ENCODE peak calls at places on chromosomes 11 and 22, in five cellular contexts. V is endothelial cell, K is nephron progenitor cell, Q is ascending aorta, P is tibial artery. Z is an unnamed sample.
A peak's percentile ranks its signal among the peaks of the same experiment; 100 is the strongest.

GRCh38 chr11:102495161-102496042 is 35.1 kb downstream of the MMP7 start:
- DNase-seq in V (peak; percentile 49), K (peak; percentile 35), Q (no peak), P (no peak), Z (peak; percentile 27)

GRCh38 chr11:8067929-8068575 is 13.0 kb upstream of the TUB start:
- DNase-seq in V (no peak), K (no peak), Q (no peak), P (peak; percentile 17), Z (no peak)

GRCh38 chr11:48116843-48117242 is 99.8 kb upstream of the OR4B1 start:
- DNase-seq in V (peak; percentile 42), K (no peak), Q (no peak), P (no peak), Z (peak; percentile 22)

GRCh38 chr11:107770546-107770945 is 58.7 kb upstream of the SLN start:
- DNase-seq in V (no peak), K (no peak), Q (no peak), P (no peak), Z (no peak)

GRCh38 chr11:15118431-15118830 is 3.7 kb downstream of the INSC start:
- DNase-seq in V (no peak), K (no peak), Q (no peak), P (no peak), Z (no peak)

GRCh38 chr11:94449029-94449428 is 44.6 kb downstream of the MRE11 start:
- DNase-seq in V (no peak), K (no peak), Q (no peak), P (no peak), Z (no peak)

GRCh38 chr11:93444671-93445073 is 98.5 kb downstream of the SMCO4 start:
- DNase-seq in V (no peak), K (peak; percentile 67), Q (no peak), P (no peak), Z (peak; percentile 14)

GRCh38 chr11:82845336-82846036 is 54.7 kb downstream of the PRCP start:
- DNase-seq in V (no peak), K (no peak), Q (no peak), P (no peak), Z (no peak)

GRCh38 chr11:75625970-75626691 is 42.7 kb downstream of the MAP6 start:
- DNase-seq in V (no peak), K (no peak), Q (no peak), P (no peak), Z (no peak)

GRCh38 chr22:50318698-50319411 is 8.0 kb downstream of the DENND6B start:
- DNase-seq in V (no peak), K (no peak), Q (no peak), P (no peak), Z (no peak)

GRCh38 chr11:63536669-63537292 is at the start of gene PLAAT4:
- DNase-seq in V (no peak), K (no peak), Q (peak; percentile 65), P (peak; percentile 33), Z (no peak)

GRCh38 chr11:74671520-74672196 is 59.6 kb downstream of the CHRDL2 start:
- DNase-seq in V (no peak), K (no peak), Q (no peak), P (no peak), Z (no peak)

GRCh38 chr11:103584021-103584420 is 452.4 kb upstream of the DDI1 start:
- DNase-seq in V (no peak), K (no peak), Q (no peak), P (no peak), Z (no peak)

GRCh38 chr11:76835928-76836612 is 24.6 kb upstream of the ACER3 start:
- DNase-seq in V (no peak), K (no peak), Q (no peak), P (peak; percentile 61), Z (no peak)

GRCh38 chr11:113862430-113862829 is 12.9 kb downstream of the USP28 start:
- DNase-seq in V (no peak), K (no peak), Q (no peak), P (no peak), Z (no peak)

GRCh38 chr11:64990222-64990918 is 6.4 kb downstream of the BATF2 start:
- DNase-seq in V (peak; percentile 61), K (peak; percentile 29), Q (no peak), P (peak; percentile 56), Z (no peak)

GRCh38 chr22:18085188-18085587 is 7.4 kb downstream of the PEX26 start:
- DNase-seq in V (no peak), K (no peak), Q (no peak), P (no peak), Z (no peak)

GRCh38 chr11:1889941-1890855 is 1.5 kb downstream of the PRR33 start:
- DNase-seq in V (no peak), K (no peak), Q (no peak), P (no peak), Z (no peak)

GRCh38 chr11:133029096-133029495 is 503.2 kb downstream of the OPCML start:
- DNase-seq in V (no peak), K (no peak), Q (no peak), P (no peak), Z (no peak)

GRCh38 chr22:45534339-45535192 is 31.9 kb downstream of the FBLN1 start:
- DNase-seq in V (no peak), K (no peak), Q (no peak), P (no peak), Z (no peak)

GRCh38 chr11:299951-300735 is 817 bp upstream of the IFITM5 start:
- DNase-seq in V (no peak), K (peak; percentile 52), Q (no peak), P (no peak), Z (no peak)

GRCh38 chr22:48742191-48742555 is 1085.5 kb downstream of the BRD1 start:
- DNase-seq in V (no peak), K (no peak), Q (no peak), P (peak; percentile 7), Z (no peak)

GRCh38 chr22:22681221-22681739 is 36.9 kb downstream of the GGTLC2 start:
- DNase-seq in V (no peak), K (no peak), Q (no peak), P (no peak), Z (peak; percentile 40)

GRCh38 chr11:113481672-113482071 is 6.5 kb upstream of the DRD2 start:
- DNase-seq in V (no peak), K (no peak), Q (no peak), P (no peak), Z (peak; percentile 41)

GRCh38 chr11:3642071-3642951 is 519 bp upstream of the ART5 start:
- DNase-seq in V (peak; percentile 86), K (peak; percentile 97), Q (peak; percentile 78), P (peak; percentile 75), Z (peak; percentile 59)

GRCh38 chr11:44846852-44847251 is 103.8 kb downstream of the TP53I11 start:
- DNase-seq in V (no peak), K (no peak), Q (no peak), P (no peak), Z (no peak)

DNA sequence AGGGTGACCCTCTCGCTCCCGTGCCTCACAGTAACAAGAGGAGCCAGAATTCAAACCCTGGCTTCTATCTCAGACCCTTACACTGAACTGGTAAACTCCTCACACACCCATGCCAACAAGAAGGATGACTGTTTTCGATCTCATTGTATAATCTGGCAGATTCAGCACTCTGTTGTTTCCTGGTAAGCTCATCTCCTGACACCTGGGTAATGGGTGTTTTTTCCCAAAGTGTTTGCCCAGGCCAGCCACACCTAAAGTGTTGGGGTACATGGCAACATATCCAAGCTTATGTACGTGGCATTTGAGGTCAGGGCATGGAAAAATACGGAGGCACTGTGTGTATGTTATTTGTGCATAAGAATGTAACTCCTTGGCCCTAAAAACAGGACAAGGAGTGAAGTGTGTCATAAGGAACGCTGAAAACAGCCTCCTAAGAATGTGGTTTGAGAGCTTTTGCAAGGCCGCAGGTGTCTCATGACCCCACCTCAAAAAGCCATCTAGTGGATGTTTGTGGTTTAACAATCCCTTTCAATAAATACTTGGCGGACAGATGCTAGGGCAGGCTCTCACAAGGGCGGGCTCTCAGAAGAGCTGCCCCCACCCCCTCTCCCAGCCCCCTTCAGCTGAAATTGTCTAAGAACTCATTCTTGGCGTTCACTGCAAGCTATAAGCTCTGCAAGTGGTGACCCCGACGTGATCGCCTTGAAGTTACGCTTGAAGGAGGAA is at the start of gene MS4A15:
- DNase-seq in V (peak; percentile 20), K (no peak), Q (no peak), P (no peak), Z (peak; percentile 26)
- TF ChIP-seq CTCF in V (peak; percentile 72), K (peak; percentile 48), Q (no peak), P (no peak), Z (peak; percentile 68)

GRCh38 chr11:24900524-24900923 is 403.7 kb downstream of the LUZP2 start:
- DNase-seq in V (no peak), K (no peak), Q (no peak), P (no peak), Z (no peak)

GRCh38 chr11:24900960-24901549 is 404.2 kb downstream of the LUZP2 start:
- DNase-seq in V (no peak), K (no peak), Q (no peak), P (no peak), Z (no peak)

GRCh38 chr11:24903555-24903954 is 406.7 kb downstream of the LUZP2 start:
- DNase-seq in V (no peak), K (no peak), Q (no peak), P (no peak), Z (no peak)
- TF ChIP-seq CTCF in V (no peak), K (no peak), Q (no peak), P (no peak), Z (no peak)

GRCh38 chr11:61609970-61610347 is 29.1 kb upstream of the SYT7 start:
- DNase-seq in V (no peak), K (no peak), Q (no peak), P (no peak), Z (peak; percentile 88)
- TF ChIP-seq CTCF in V (no peak), K (no peak), Q (no peak), P (no peak), Z (peak; percentile 72)

DNA sequence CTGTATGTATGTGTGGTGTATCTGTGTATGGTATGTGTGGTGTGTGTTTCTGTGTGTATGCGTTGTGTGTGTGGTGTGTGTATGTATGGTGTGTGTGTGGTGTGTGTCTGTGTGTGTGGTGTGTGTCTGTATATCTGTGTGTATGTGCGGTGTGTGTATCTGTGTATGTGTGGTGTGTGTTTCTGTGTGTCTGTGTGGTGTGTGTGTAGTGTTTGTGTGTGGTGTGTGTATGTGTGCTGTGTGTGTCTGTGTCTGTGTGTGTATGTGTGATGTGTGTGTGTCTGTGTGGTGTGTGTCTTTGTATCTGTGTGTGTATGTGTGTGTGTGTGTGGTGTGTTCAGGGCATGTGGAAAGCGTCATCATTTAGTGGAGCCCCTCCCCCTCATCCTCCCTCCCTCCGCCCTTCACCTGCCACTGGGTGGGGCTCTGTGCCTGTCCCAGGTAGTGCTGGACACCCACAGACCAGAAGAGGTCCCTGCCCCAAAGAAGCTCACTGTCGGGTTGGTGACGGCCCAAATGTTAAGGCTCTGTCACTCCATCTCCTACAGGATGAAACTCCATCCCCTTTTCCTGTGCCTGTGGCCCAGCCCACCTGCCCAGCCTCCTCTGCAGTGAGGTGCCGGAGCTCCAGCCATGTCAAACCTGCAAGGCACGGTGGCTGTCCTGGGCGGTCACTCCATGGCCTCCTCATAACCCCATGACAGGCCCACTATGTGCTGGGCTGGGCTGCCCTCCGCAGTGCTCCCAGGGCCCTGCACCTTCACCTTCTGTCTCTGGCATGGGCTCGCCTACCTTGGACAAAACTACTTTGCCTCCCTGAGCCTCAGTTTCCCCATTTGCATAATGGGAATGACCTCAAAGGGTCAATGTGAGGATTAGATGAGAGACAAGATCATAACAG is 23.4 kb upstream of the SHISAL1 start:
- DNase-seq in V (no peak), K (no peak), Q (no peak), P (no peak), Z (peak; percentile 68)
- TF ChIP-seq CTCF in V (no peak), K (no peak), Q (no peak), P (no peak), Z (peak; percentile 52)

DNA sequence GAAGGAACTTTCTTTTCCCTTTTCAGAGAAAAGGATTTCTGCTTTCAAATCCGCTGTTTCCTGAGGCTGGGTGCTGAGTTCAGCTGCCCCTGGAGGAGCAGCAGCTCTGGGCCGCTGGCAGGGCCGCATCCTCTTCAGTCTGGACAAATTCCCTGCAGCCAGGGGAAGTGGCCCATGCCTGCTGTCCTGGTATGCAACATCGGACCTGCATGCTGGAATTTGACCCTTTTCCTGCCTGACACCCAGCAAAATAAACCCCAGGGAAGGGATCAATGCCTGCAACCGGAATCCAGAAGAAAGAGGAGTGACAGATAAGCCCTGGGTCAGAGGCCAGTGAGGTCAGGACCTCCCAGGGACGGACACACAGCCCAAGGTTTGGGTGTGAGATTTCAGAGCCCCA is 54.1 kb upstream of the LINC01488 start:
- DNase-seq in V (no peak), K (peak; percentile 54), Q (no peak), P (no peak), Z (no peak)
- TF ChIP-seq CTCF in V (no peak), K (no peak), Q (no peak), P (no peak), Z (no peak)

Z was measured in WERI-Rb-1.